ENCODE peak calls at places on chromosomes 5 and 9, in four cellular contexts. N is activated CD4-positive, CD25-positive, alpha-beta regulatory T cell treated with anti-CD3 and anti-CD28 coated beads, Interleukin-2, amount 50 U/mL, for 72 hours; J is heart right ventricle; H is astrocyte of the spinal cord. W is an unnamed sample.

GRCh38 chr5:146291421-146292074 is 47.1 kb upstream of the POU4F3 start:
- DNase-seq in N (no peak), J (peak; percentile 16), H (peak; percentile 51), W (no peak)

GRCh38 chr9:133003071-133003461 is 24.6 kb downstream of the GFI1B start:
- DNase-seq in N (no peak), J (no peak), H (no peak), W (no peak)

GRCh38 chr9:125422853-125423252 is 161.2 kb downstream of the GAPVD1 start:
- DNase-seq in N (no peak), J (no peak), H (no peak), W (no peak)

GRCh38 chr5:131169810-131170539 is 769 bp upstream of the LYRM7 start:
- DNase-seq in N (no peak), J (no peak), H (no peak), W (no peak)

GRCh38 chr5:29508131-29508530 is 1685.4 kb upstream of the CDH6 start:
- DNase-seq in N (no peak), J (no peak), H (no peak), W (no peak)

GRCh38 chr5:77632526-77633268 is 5.8 kb downstream of the OTP start:
- DNase-seq in N (no peak), J (no peak), H (no peak), W (no peak)

GRCh38 chr5:36777105-36777757 is 99.3 kb upstream of the NIPBL start:
- DNase-seq in N (no peak), J (peak; percentile 16), H (peak; percentile 34), W (no peak)

GRCh38 chr5:120454094-120454798 is 9.9 kb upstream of the PRR16 start:
- DNase-seq in N (no peak), J (peak; percentile 11), H (peak; percentile 84), W (no peak)

GRCh38 chr5:63217422-63217821 is 638.8 kb downstream of the LRRC70 start:
- DNase-seq in N (no peak), J (no peak), H (no peak), W (no peak)

GRCh38 chr5:166725585-166725984 is 1565.9 kb upstream of the WWC1 start:
- DNase-seq in N (no peak), J (no peak), H (no peak), W (no peak)

GRCh38 chr5:159332800-159333563 is 2.7 kb upstream of the IL12B start:
- DNase-seq in N (no peak), J (no peak), H (no peak), W (no peak)

GRCh38 chr9:106862946-106863740 is at the start of gene ZNF462:
- DNase-seq in N (no peak), J (peak; percentile 44), H (peak; percentile 77), W (peak; percentile 58)

GRCh38 chr5:71475788-71476384 is 20.4 kb downstream of the BDP1 start:
- DNase-seq in N (no peak), J (no peak), H (peak; percentile 32), W (no peak)

W was measured in heart left ventricle.